ENCODE peak calls at places on chromosomes 1 and 21, in six cellular contexts. Q, L, B, K, R and D are unnamed samples.

GRCh38 chr1:222124602-222125001 is 382.7 kb upstream of the DUSP10 start:
- ATAC-seq in Q (no peak), L (no peak), B (peak; percentile 93), K (no peak), R (peak; percentile 81), D (no peak)

GRCh38 chr1:8679411-8679800 is 138.0 kb downstream of the RERE start:
- ATAC-seq in Q (peak; percentile 49), L (no peak), B (no peak), K (peak; percentile 47), R (no peak), D (no peak)

GRCh38 chr1:20187103-20187812 is 940 bp upstream of the PLA2G2C start:
- ATAC-seq in Q (no peak), L (no peak), B (no peak), K (no peak), R (no peak), D (no peak)

GRCh38 chr1:58942759-58943191 is 158.9 kb upstream of the JUN start:
- ATAC-seq in Q (no peak), L (no peak), B (no peak), K (no peak), R (no peak), D (no peak)

GRCh38 chr1:229487181-229487580 is 21.0 kb downstream of the NUP133 start:
- ATAC-seq in Q (no peak), L (no peak), B (no peak), K (no peak), R (no peak), D (no peak)

GRCh38 chr1:143667730-143668129 is 304.1 kb downstream of the FAM72C start:
- ATAC-seq in Q (no peak), L (no peak), B (peak; percentile 46), K (no peak), R (no peak), D (no peak)

GRCh38 chr1:167528057-167528705 is 9.9 kb upstream of the CD247 start:
- ATAC-seq in Q (no peak), L (no peak), B (no peak), K (no peak), R (no peak), D (no peak)

GRCh38 chr1:154663656-154664055 is 55.7 kb upstream of the ADAR start:
- ATAC-seq in Q (no peak), L (no peak), B (peak; percentile 29), K (no peak), R (peak; percentile 72), D (no peak)

GRCh38 chr1:7962011-7962335 is 462 bp downstream of the PARK7 start:
- ATAC-seq in Q (peak; percentile 52), L (no peak), B (no peak), K (peak; percentile 2), R (no peak), D (no peak)

GRCh38 chr1:246582301-246583055 is 16.2 kb downstream of the CNST start:
- ATAC-seq in Q (no peak), L (no peak), B (no peak), K (no peak), R (no peak), D (no peak)

GRCh38 chr1:107666493-107666892 is 298.5 kb downstream of the VAV3 start:
- ATAC-seq in Q (no peak), L (no peak), B (no peak), K (no peak), R (no peak), D (no peak)

GRCh38 chr1:38817958-38818705 is 41.4 kb downstream of the RRAGC start:
- ATAC-seq in Q (peak; percentile 66), L (no peak), B (peak; percentile 86), K (peak; percentile 71), R (peak; percentile 91), D (peak; percentile 61)

GRCh38 chr1:172465617-172466016 is 21.7 kb upstream of the PIGC start:
- ATAC-seq in Q (no peak), L (no peak), B (no peak), K (no peak), R (no peak), D (no peak)

GRCh38 chr1:94876362-94876761 is 50.5 kb downstream of the CNN3 start:
- ATAC-seq in Q (no peak), L (no peak), B (no peak), K (no peak), R (no peak), D (no peak)

GRCh38 chr1:226643167-226643566 is 94.6 kb downstream of the STUM start:
- ATAC-seq in Q (peak; percentile 79), L (peak; percentile 58), B (peak; percentile 69), K (peak; percentile 44), R (peak; percentile 94), D (peak; percentile 33)

GRCh38 chr1:112061852-112062451 is 72.5 kb upstream of the KCND3 start:
- ATAC-seq in Q (peak; percentile 66), L (no peak), B (no peak), K (no peak), R (no peak), D (no peak)

GRCh38 chr1:154896811-154897286 is 26.8 kb upstream of the KCNN3 start:
- ATAC-seq in Q (no peak), L (no peak), B (no peak), K (peak; percentile 56), R (no peak), D (no peak)

GRCh38 chr1:116254776-116255175 is 118.3 kb upstream of the ATP1A1 start:
- ATAC-seq in Q (peak; percentile 20), L (no peak), B (no peak), K (no peak), R (peak; percentile 38), D (no peak)

GRCh38 chr1:94379615-94380014 is 38.6 kb upstream of the ABCD3 start:
- ATAC-seq in Q (no peak), L (no peak), B (no peak), K (no peak), R (no peak), D (no peak)

GRCh38 chr1:26410706-26411623 is at the start of gene LIN28A:
- ATAC-seq in Q (no peak), L (no peak), B (peak; percentile 18), K (no peak), R (no peak), D (no peak)

GRCh38 chr1:30382496-30382895 is 340.9 kb downstream of the MATN1 start:
- ATAC-seq in Q (no peak), L (no peak), B (no peak), K (no peak), R (no peak), D (no peak)

GRCh38 chr1:70745199-70745598 is 302.4 kb downstream of the PTGER3 start:
- ATAC-seq in Q (peak; percentile 44), L (no peak), B (peak; percentile 82), K (no peak), R (peak; percentile 61), D (no peak)

GRCh38 chr1:3905266-3905952 is 5.3 kb upstream of the C1orf174 start:
- ATAC-seq in Q (no peak), L (no peak), B (no peak), K (no peak), R (no peak), D (no peak)

GRCh38 chr1:170247751-170248521 is 102.2 kb downstream of the NTMT2 start:
- ATAC-seq in Q (peak; percentile 78), L (no peak), B (no peak), K (no peak), R (no peak), D (no peak)

DNA sequence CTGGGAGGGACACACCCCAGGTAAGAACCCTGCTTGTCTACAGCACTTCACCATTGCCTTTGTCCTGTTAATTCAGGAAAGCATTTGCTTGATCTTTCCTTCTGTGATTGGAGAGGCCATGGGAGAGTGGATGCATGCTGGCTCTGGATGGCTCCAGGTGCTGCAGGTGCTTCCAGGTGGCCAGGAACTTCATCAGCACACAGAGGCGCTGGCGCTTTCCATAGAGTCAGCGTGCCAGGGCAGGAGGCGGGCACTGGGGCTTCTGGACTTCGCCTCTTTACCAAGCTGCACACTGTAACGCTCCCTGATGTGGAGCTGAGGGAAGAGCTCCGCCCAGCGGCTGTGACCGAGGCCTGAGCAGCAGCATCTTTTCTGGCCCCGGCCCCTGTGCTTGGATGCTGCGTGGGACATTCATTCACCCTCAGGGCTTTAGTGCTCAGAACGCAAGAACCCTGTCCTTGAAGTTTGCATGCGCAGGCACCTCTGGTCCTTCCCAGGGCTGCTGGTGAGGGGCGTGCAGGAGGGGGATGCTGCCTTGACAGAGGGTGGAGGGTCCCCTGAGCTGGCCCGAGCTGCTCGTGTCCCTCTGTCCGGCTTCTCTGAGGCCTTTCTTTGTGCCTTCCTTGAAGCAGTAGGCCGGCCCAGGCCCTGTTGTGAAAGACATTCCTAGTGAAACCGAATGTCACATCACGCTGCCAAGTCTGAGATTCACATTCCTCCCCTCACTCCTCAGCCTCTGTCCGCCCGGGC is 1.6 kb upstream of the MX2 start:
- ATAC-seq in Q (no peak), L (no peak), B (peak; percentile 78), K (peak; percentile 85), R (peak; percentile 84), D (peak; percentile 62)
- TF ChIP-seq CTCF in Q (no peak), L (no peak), B (peak; percentile 48), K (peak; percentile 66), R (peak; percentile 30), D (no peak)

DNA sequence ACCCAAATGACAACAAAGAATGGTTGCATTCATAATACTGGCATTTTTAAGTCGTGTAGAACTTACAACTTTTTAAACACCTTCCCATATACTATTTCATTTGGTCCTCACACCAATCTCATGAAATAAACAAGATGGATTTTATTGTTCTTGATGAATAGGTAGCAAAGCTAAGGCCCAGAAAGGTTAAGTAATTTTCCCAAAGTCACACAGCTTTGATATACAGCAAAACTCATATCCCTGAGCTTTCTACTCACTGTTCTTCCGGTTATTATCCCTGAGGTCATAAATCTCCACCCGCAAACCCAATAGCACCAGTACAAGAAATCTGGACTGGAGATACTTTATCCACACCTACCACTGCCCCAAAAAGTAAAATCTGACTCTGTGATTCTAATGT is 186.2 kb downstream of the RUNX1 start:
- ATAC-seq in Q (no peak), L (no peak), B (no peak), K (no peak), R (no peak), D (no peak)
- TF ChIP-seq POLR2AphosphoS5 in Q (no peak), L (no peak), B (no peak), K (no peak), R (no peak), D (no peak)

DNA sequence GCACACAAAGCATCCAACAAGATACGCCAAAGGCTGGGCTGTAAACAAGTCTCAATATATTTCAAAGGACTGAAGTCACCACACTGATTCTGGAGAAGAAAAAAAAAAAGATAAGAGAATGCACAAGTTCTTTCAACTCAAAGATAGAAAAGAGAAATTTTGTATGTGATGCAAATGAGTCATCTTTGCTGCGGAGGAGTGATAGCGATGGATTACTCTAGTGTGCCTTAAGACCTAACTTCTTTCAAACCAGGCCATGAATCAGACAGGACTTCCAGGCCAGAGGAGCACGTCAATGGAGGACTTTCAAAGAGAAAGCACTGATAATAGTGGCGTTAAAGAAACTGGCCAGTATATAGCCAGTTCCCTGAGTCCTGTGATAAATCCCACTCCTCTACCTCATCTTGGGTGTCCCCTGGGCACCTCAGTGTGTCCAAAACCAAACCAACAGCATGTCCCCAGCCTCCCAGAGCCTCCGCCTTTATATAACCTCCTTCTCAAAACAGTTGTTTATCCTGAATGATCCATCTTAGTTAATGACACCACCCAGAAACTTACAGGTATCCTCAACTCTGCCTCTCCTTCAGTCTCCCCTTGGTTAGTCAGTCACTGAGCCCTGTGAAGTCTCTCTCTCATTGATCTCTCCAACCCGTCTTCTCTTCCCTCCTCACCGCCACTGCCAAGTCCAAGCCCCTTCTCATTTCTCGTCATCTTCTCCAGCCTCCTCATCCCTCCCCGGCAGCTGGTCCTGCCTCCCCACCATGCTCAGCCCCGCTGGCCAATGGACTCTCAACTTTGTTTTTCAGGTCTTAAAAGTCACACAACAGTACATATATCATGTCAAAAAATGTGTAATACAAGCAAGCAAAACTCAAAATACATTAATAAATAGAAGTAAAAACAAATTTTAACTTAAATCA is 47.2 kb upstream of the IFFO2 start:
- ATAC-seq in Q (no peak), L (no peak), B (no peak), K (no peak), R (no peak), D (no peak)
- TF ChIP-seq CTCF in Q (no peak), L (no peak), B (no peak), K (no peak), R (no peak), D (no peak)

GRCh38 chr1:32250893-32251716 is at the start of gene LCK:
- ATAC-seq in Q (peak; percentile 7), L (no peak), B (peak; percentile 9), K (no peak), R (no peak), D (no peak)
- TF ChIP-seq POLR2AphosphoS5 in Q (peak; percentile 86), L (no peak), B (no peak), K (no peak), R (no peak), D (no peak)